ENCODE peak calls at places on chromosomes 11 and 22, in eight cellular contexts. One of them, this sample, is unnamed.

GRCh38 chr22:23520875-23521441 is 59.1 kb downstream of the IGLL1 start:
- DNase-seq in astrocyte of the cerebellum: no peak
- DNase-seq in uterus: peak
- DNase-seq in BE2C: peak
- DNase-seq in AG09319: peak
- DNase-seq in Calu3: no peak
- DNase-seq in astrocyte of the spinal cord: peak
- DNase-seq in adrenal gland: no peak
- DNase-seq in this sample: peak

GRCh38 chr11:2771758-2772466 is 72.1 kb upstream of the KCNQ1OT1 start:
- DNase-seq in uterus: no peak
- DNase-seq in AG09319: no peak
- DNase-seq in adrenal gland: peak
- DNase-seq in Calu3: no peak
- DNase-seq in astrocyte of the spinal cord: no peak
- DNase-seq in astrocyte of the cerebellum: no peak
- DNase-seq in BE2C: no peak
- DNase-seq in this sample: no peak

GRCh38 chr22:25514436-25514835 is 50.0 kb upstream of the GRK3 start:
- DNase-seq in uterus: no peak
- DNase-seq in astrocyte of the spinal cord: no peak
- DNase-seq in BE2C: no peak
- DNase-seq in adrenal gland: no peak
- DNase-seq in astrocyte of the cerebellum: no peak
- DNase-seq in Calu3: no peak
- DNase-seq in AG09319: peak
- DNase-seq in this sample: no peak

GRCh38 chr22:49323751-49324415 is 503.8 kb downstream of the BRD1 start:
- DNase-seq in astrocyte of the spinal cord: no peak
- DNase-seq in astrocyte of the cerebellum: no peak
- DNase-seq in BE2C: no peak
- DNase-seq in uterus: no peak
- DNase-seq in AG09319: no peak
- DNase-seq in Calu3: no peak
- DNase-seq in adrenal gland: no peak
- DNase-seq in this sample: no peak

GRCh38 chr11:27174026-27174425 is 133.4 kb downstream of the BBOX1 start:
- DNase-seq in uterus: no peak
- DNase-seq in astrocyte of the spinal cord: no peak
- DNase-seq in astrocyte of the cerebellum: no peak
- DNase-seq in AG09319: no peak
- DNase-seq in BE2C: no peak
- DNase-seq in Calu3: no peak
- DNase-seq in adrenal gland: no peak
- DNase-seq in this sample: no peak

GRCh38 chr11:8346157-8346755 is 82.6 kb upstream of the LMO1 start:
- DNase-seq in Calu3: no peak
- DNase-seq in adrenal gland: no peak
- DNase-seq in astrocyte of the cerebellum: no peak
- DNase-seq in astrocyte of the spinal cord: no peak
- DNase-seq in uterus: no peak
- DNase-seq in BE2C: no peak
- DNase-seq in AG09319: no peak
- DNase-seq in this sample: no peak

GRCh38 chr11:18324381-18324780 is 2.0 kb downstream of the GTF2H1 start:
- DNase-seq in astrocyte of the spinal cord: no peak
- DNase-seq in Calu3: no peak
- DNase-seq in AG09319: no peak
- DNase-seq in adrenal gland: no peak
- DNase-seq in uterus: no peak
- DNase-seq in astrocyte of the cerebellum: no peak
- DNase-seq in BE2C: no peak
- DNase-seq in this sample: no peak

GRCh38 chr11:130674686-130675085 is 226.2 kb downstream of the ADAMTS15 start:
- DNase-seq in adrenal gland: no peak
- DNase-seq in Calu3: no peak
- DNase-seq in AG09319: no peak
- DNase-seq in astrocyte of the cerebellum: no peak
- DNase-seq in astrocyte of the spinal cord: no peak
- DNase-seq in uterus: no peak
- DNase-seq in BE2C: no peak
- DNase-seq in this sample: no peak

GRCh38 chr11:129259950-129260349 is 67.8 kb upstream of the ARHGAP32 start:
- DNase-seq in astrocyte of the spinal cord: no peak
- DNase-seq in astrocyte of the cerebellum: no peak
- DNase-seq in BE2C: no peak
- DNase-seq in AG09319: no peak
- DNase-seq in Calu3: no peak
- DNase-seq in uterus: no peak
- DNase-seq in adrenal gland: no peak
- DNase-seq in this sample: no peak

GRCh38 chr11:34464591-34465036 is 25.9 kb downstream of the CAT start:
- DNase-seq in Calu3: no peak
- DNase-seq in uterus: no peak
- DNase-seq in astrocyte of the cerebellum: no peak
- DNase-seq in AG09319: no peak
- DNase-seq in astrocyte of the spinal cord: no peak
- DNase-seq in BE2C: no peak
- DNase-seq in adrenal gland: peak
- DNase-seq in this sample: no peak

GRCh38 chr22:17902960-17903359 is 121.4 kb downstream of the MICAL3 start:
- DNase-seq in adrenal gland: no peak
- DNase-seq in astrocyte of the spinal cord: no peak
- DNase-seq in astrocyte of the cerebellum: no peak
- DNase-seq in uterus: no peak
- DNase-seq in BE2C: no peak
- DNase-seq in Calu3: no peak
- DNase-seq in AG09319: no peak
- DNase-seq in this sample: no peak

GRCh38 chr11:108198833-108199232 is 23.6 kb downstream of the NPAT start:
- DNase-seq in astrocyte of the spinal cord: no peak
- DNase-seq in adrenal gland: no peak
- DNase-seq in BE2C: no peak
- DNase-seq in astrocyte of the cerebellum: no peak
- DNase-seq in Calu3: no peak
- DNase-seq in uterus: no peak
- DNase-seq in AG09319: no peak
- DNase-seq in this sample: no peak

GRCh38 chr22:17537155-17537554 is 26.1 kb upstream of the SLC25A18 start:
- DNase-seq in Calu3: no peak
- DNase-seq in AG09319: no peak
- DNase-seq in astrocyte of the cerebellum: no peak
- DNase-seq in BE2C: no peak
- DNase-seq in adrenal gland: no peak
- DNase-seq in uterus: no peak
- DNase-seq in astrocyte of the spinal cord: no peak
- DNase-seq in this sample: no peak

GRCh38 chr22:49355206-49355920 is 472.3 kb downstream of the BRD1 start:
- DNase-seq in AG09319: no peak
- DNase-seq in astrocyte of the cerebellum: no peak
- DNase-seq in BE2C: no peak
- DNase-seq in Calu3: no peak
- DNase-seq in uterus: no peak
- DNase-seq in adrenal gland: no peak
- DNase-seq in astrocyte of the spinal cord: no peak
- DNase-seq in this sample: no peak

GRCh38 chr11:68439355-68440065 is 21.0 kb upstream of the PPP6R3 start:
- DNase-seq in astrocyte of the spinal cord: no peak
- DNase-seq in AG09319: no peak
- DNase-seq in astrocyte of the cerebellum: no peak
- DNase-seq in uterus: peak
- DNase-seq in Calu3: no peak
- DNase-seq in adrenal gland: peak
- DNase-seq in BE2C: no peak
- DNase-seq in this sample: no peak

GRCh38 chr11:11538277-11538960 is 83.4 kb downstream of the GALNT18 start:
- DNase-seq in Calu3: no peak
- DNase-seq in BE2C: peak
- DNase-seq in AG09319: no peak
- DNase-seq in astrocyte of the spinal cord: no peak
- DNase-seq in astrocyte of the cerebellum: no peak
- DNase-seq in uterus: peak
- DNase-seq in adrenal gland: peak
- DNase-seq in this sample: no peak

GRCh38 chr11:2841411-2842190 is 44.0 kb downstream of the CDKN1C start:
- DNase-seq in astrocyte of the spinal cord: no peak
- DNase-seq in Calu3: no peak
- DNase-seq in AG09319: no peak
- DNase-seq in astrocyte of the cerebellum: no peak
- DNase-seq in uterus: no peak
- DNase-seq in adrenal gland: no peak
- DNase-seq in BE2C: no peak
- DNase-seq in this sample: no peak

GRCh38 chr11:120062561-120062930 is 75.4 kb downstream of the TRIM29 start:
- DNase-seq in Calu3: no peak
- DNase-seq in uterus: no peak
- DNase-seq in astrocyte of the cerebellum: no peak
- DNase-seq in astrocyte of the spinal cord: no peak
- DNase-seq in BE2C: no peak
- DNase-seq in adrenal gland: no peak
- DNase-seq in AG09319: no peak
- DNase-seq in this sample: no peak

GRCh38 chr22:32255726-32256125 is 579 bp upstream of the SLC5A4 start:
- DNase-seq in AG09319: no peak
- DNase-seq in adrenal gland: no peak
- DNase-seq in Calu3: no peak
- DNase-seq in BE2C: no peak
- DNase-seq in astrocyte of the cerebellum: no peak
- DNase-seq in uterus: no peak
- DNase-seq in astrocyte of the spinal cord: no peak
- DNase-seq in this sample: no peak
- TF ChIP-seq CTCF in AG09319: no peak
- TF ChIP-seq CTCF in adrenal gland: no peak
- TF ChIP-seq CTCF in Calu3: no peak
- TF ChIP-seq CTCF in BE2C: no peak
- TF ChIP-seq CTCF in astrocyte of the cerebellum: no peak
- TF ChIP-seq CTCF in uterus: no peak
- TF ChIP-seq CTCF in astrocyte of the spinal cord: no peak
- TF ChIP-seq CTCF in this sample: no peak

GRCh38 chr22:46878549-46878948 is 116.1 kb downstream of the TBC1D22A start:
- DNase-seq in AG09319: no peak
- DNase-seq in adrenal gland: no peak
- DNase-seq in astrocyte of the cerebellum: no peak
- DNase-seq in uterus: no peak
- DNase-seq in astrocyte of the spinal cord: no peak
- DNase-seq in Calu3: no peak
- DNase-seq in BE2C: no peak
- DNase-seq in this sample: no peak
- TF ChIP-seq CTCF in AG09319: no peak
- TF ChIP-seq CTCF in adrenal gland: no peak
- TF ChIP-seq CTCF in astrocyte of the cerebellum: no peak
- TF ChIP-seq CTCF in uterus: no peak
- TF ChIP-seq CTCF in astrocyte of the spinal cord: peak
- TF ChIP-seq CTCF in Calu3: no peak
- TF ChIP-seq CTCF in BE2C: no peak
- TF ChIP-seq CTCF in this sample: no peak

DNA sequence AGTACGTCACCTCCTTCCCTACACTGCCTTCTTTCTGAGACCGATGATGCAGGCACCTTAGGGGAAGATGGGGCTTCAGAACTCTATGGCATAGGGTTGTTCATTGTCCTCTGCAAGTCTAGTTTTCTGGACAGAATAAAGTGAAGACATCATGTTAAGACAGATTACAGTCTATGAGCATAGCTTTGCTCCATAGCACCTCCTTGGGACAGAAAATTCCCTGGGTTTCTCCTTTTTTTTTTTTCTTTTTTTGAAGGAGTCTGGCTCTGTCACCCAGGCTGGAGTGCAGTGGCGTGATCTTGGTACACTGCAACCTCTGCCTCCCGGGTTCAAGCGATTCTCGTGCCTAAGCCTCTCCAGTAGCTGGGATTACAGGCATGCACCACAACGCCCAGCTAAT is 119.8 kb upstream of the CADM1 start:
- DNase-seq in adrenal gland: no peak
- DNase-seq in AG09319: no peak
- DNase-seq in BE2C: no peak
- DNase-seq in astrocyte of the spinal cord: no peak
- DNase-seq in uterus: no peak
- DNase-seq in astrocyte of the cerebellum: no peak
- DNase-seq in Calu3: no peak
- DNase-seq in this sample: no peak
- TF ChIP-seq CTCF in adrenal gland: no peak
- TF ChIP-seq CTCF in AG09319: no peak
- TF ChIP-seq CTCF in BE2C: peak
- TF ChIP-seq CTCF in astrocyte of the spinal cord: no peak
- TF ChIP-seq CTCF in uterus: no peak
- TF ChIP-seq CTCF in astrocyte of the cerebellum: peak
- TF ChIP-seq CTCF in Calu3: no peak
- TF ChIP-seq CTCF in this sample: no peak

GRCh38 chr11:45180888-45181594 is 34.6 kb downstream of the PRDM11 start:
- DNase-seq in Calu3: peak
- DNase-seq in BE2C: peak
- DNase-seq in astrocyte of the spinal cord: peak
- DNase-seq in AG09319: no peak
- DNase-seq in adrenal gland: peak
- DNase-seq in astrocyte of the cerebellum: no peak
- DNase-seq in uterus: peak
- DNase-seq in this sample: peak
- TF ChIP-seq CTCF in Calu3: no peak
- TF ChIP-seq CTCF in BE2C: no peak
- TF ChIP-seq CTCF in astrocyte of the spinal cord: no peak
- TF ChIP-seq CTCF in AG09319: no peak
- TF ChIP-seq CTCF in adrenal gland: no peak
- TF ChIP-seq CTCF in astrocyte of the cerebellum: no peak
- TF ChIP-seq CTCF in uterus: no peak
- TF ChIP-seq CTCF in this sample: no peak

GRCh38 chr22:39374191-39374590 is 24.4 kb downstream of the SYNGR1 start:
- DNase-seq in Calu3: no peak
- DNase-seq in astrocyte of the cerebellum: no peak
- DNase-seq in astrocyte of the spinal cord: no peak
- DNase-seq in AG09319: no peak
- DNase-seq in adrenal gland: no peak
- DNase-seq in BE2C: no peak
- DNase-seq in uterus: no peak
- DNase-seq in this sample: no peak
- TF ChIP-seq CTCF in Calu3: no peak
- TF ChIP-seq CTCF in astrocyte of the cerebellum: no peak
- TF ChIP-seq CTCF in astrocyte of the spinal cord: no peak
- TF ChIP-seq CTCF in AG09319: no peak
- TF ChIP-seq CTCF in adrenal gland: no peak
- TF ChIP-seq CTCF in BE2C: no peak
- TF ChIP-seq CTCF in uterus: no peak
- TF ChIP-seq CTCF in this sample: no peak